ENCODE peak calls at places on chromosomes 3 and 15, in seven cellular contexts. One of them, this sample, is unnamed.

GRCh38 chr3:88149516-88150362 is at the start of gene C3orf38:
- DNase-seq in pancreas: peak; percentile 88
- DNase-seq in A549: peak; percentile 97
- DNase-seq in endodermal cell: peak; percentile 95
- DNase-seq in cardiac muscle cell: peak; percentile 91
- DNase-seq in psoas muscle: peak; percentile 93
- DNase-seq in heart right ventricle: peak; percentile 85
- DNase-seq in this sample: peak; percentile 74

GRCh38 chr15:64642875-64643274 is 132.5 kb downstream of the RBPMS2 start:
- DNase-seq in pancreas: no peak
- DNase-seq in A549: no peak
- DNase-seq in endodermal cell: no peak
- DNase-seq in psoas muscle: no peak
- DNase-seq in cardiac muscle cell: no peak
- DNase-seq in heart right ventricle: no peak
- DNase-seq in this sample: no peak

GRCh38 chr3:152524198-152525140 is 255.7 kb downstream of the MBNL1 start:
- DNase-seq in cardiac muscle cell: peak; percentile 72
- DNase-seq in pancreas: no peak
- DNase-seq in psoas muscle: no peak
- DNase-seq in A549: peak; percentile 61
- DNase-seq in endodermal cell: peak; percentile 57
- DNase-seq in heart right ventricle: no peak
- DNase-seq in this sample: no peak

GRCh38 chr3:185717121-185717520 is 107.7 kb downstream of the IGF2BP2 start:
- DNase-seq in psoas muscle: no peak
- DNase-seq in heart right ventricle: no peak
- DNase-seq in endodermal cell: peak; percentile 51
- DNase-seq in cardiac muscle cell: no peak
- DNase-seq in pancreas: no peak
- DNase-seq in A549: no peak
- DNase-seq in this sample: no peak

GRCh38 chr15:69593981-69594966 is 141.7 kb downstream of the RPLP1 start:
- DNase-seq in A549: peak; percentile 98
- DNase-seq in endodermal cell: peak; percentile 81
- DNase-seq in cardiac muscle cell: peak; percentile 13
- DNase-seq in psoas muscle: peak; percentile 59
- DNase-seq in pancreas: peak; percentile 81
- DNase-seq in heart right ventricle: peak; percentile 43
- DNase-seq in this sample: no peak

GRCh38 chr15:77709135-77709886 is 76.6 kb upstream of the LINGO1 start:
- DNase-seq in cardiac muscle cell: peak; percentile 29
- DNase-seq in psoas muscle: no peak
- DNase-seq in endodermal cell: peak; percentile 69
- DNase-seq in pancreas: no peak
- DNase-seq in A549: peak; percentile 39
- DNase-seq in heart right ventricle: no peak
- DNase-seq in this sample: no peak

GRCh38 chr15:71250936-71251468 is 135.7 kb downstream of the THSD4 start:
- DNase-seq in heart right ventricle: no peak
- DNase-seq in endodermal cell: no peak
- DNase-seq in cardiac muscle cell: no peak
- DNase-seq in psoas muscle: no peak
- DNase-seq in A549: peak; percentile 50
- DNase-seq in pancreas: no peak
- DNase-seq in this sample: no peak

GRCh38 chr15:99956820-99957641 is 223.8 kb upstream of the LYSMD4 start:
- DNase-seq in A549: no peak
- DNase-seq in cardiac muscle cell: no peak
- DNase-seq in psoas muscle: no peak
- DNase-seq in heart right ventricle: no peak
- DNase-seq in pancreas: peak; percentile 29
- DNase-seq in endodermal cell: peak; percentile 26
- DNase-seq in this sample: no peak

GRCh38 chr3:114827495-114827894 is 319.6 kb downstream of the ZBTB20 start:
- DNase-seq in pancreas: no peak
- DNase-seq in A549: peak; percentile 73
- DNase-seq in psoas muscle: no peak
- DNase-seq in endodermal cell: no peak
- DNase-seq in heart right ventricle: no peak
- DNase-seq in cardiac muscle cell: peak; percentile 59
- DNase-seq in this sample: peak; percentile 16

GRCh38 chr15:52013151-52013791 is 5.7 kb upstream of the MAPK6 start:
- DNase-seq in cardiac muscle cell: no peak
- DNase-seq in heart right ventricle: no peak
- DNase-seq in A549: peak; percentile 36
- DNase-seq in pancreas: no peak
- DNase-seq in endodermal cell: no peak
- DNase-seq in psoas muscle: no peak
- DNase-seq in this sample: no peak

GRCh38 chr15:55588818-55589122 is 625 bp upstream of the PYGO1 start:
- DNase-seq in cardiac muscle cell: no peak
- DNase-seq in psoas muscle: no peak
- DNase-seq in endodermal cell: no peak
- DNase-seq in A549: no peak
- DNase-seq in heart right ventricle: no peak
- DNase-seq in pancreas: no peak
- DNase-seq in this sample: no peak

GRCh38 chr15:55587321-55588069 is 650 bp downstream of the PYGO1 start:
- DNase-seq in psoas muscle: peak; percentile 69
- DNase-seq in cardiac muscle cell: peak; percentile 66
- DNase-seq in endodermal cell: peak; percentile 87
- DNase-seq in pancreas: no peak
- DNase-seq in A549: peak; percentile 59
- DNase-seq in heart right ventricle: no peak
- DNase-seq in this sample: no peak

GRCh38 chr15:55589297-55589696 is 1.2 kb upstream of the PYGO1 start:
- DNase-seq in A549: no peak
- DNase-seq in heart right ventricle: no peak
- DNase-seq in pancreas: no peak
- DNase-seq in psoas muscle: no peak
- DNase-seq in endodermal cell: no peak
- DNase-seq in cardiac muscle cell: no peak
- DNase-seq in this sample: no peak

GRCh38 chr15:55588070-55588817 is at the start of gene PYGO1:
- DNase-seq in endodermal cell: peak; percentile 89
- DNase-seq in psoas muscle: peak; percentile 83
- DNase-seq in A549: peak; percentile 78
- DNase-seq in pancreas: peak; percentile 83
- DNase-seq in cardiac muscle cell: peak; percentile 83
- DNase-seq in heart right ventricle: peak; percentile 57
- DNase-seq in this sample: no peak

DNA sequence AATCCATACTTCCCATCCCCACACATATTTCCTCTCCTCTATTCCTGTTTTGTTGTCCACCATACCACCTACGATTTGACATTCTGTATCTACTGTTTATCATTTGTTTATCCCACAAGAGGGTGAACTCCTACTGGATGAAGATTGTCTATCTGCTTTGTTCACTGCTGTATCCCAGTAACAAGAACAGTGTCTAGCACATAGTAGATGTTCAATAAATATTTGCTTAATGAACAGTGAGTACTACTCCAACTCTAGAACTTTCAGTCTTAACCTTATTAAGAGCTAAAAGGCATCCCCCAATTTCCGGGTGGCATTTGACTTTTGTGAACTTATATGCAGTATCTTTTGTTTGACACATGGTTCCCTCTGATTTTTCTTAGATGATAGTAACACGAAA is 1.3 kb downstream of the PYGO1 start:
- DNase-seq in psoas muscle: no peak
- DNase-seq in cardiac muscle cell: no peak
- DNase-seq in A549: peak; percentile 9
- DNase-seq in heart right ventricle: no peak
- DNase-seq in endodermal cell: no peak
- DNase-seq in pancreas: no peak
- DNase-seq in this sample: no peak
- H3K4me3 ChIP-seq in psoas muscle: peak overlapping the region; percentile 77
- H3K4me3 ChIP-seq in cardiac muscle cell: peak overlapping the region; percentile 59
- H3K4me3 ChIP-seq in A549: peak overlapping the region; percentile 78
- H3K4me3 ChIP-seq in heart right ventricle: peak overlapping the region; percentile 60
- H3K4me3 ChIP-seq in endodermal cell: peak overlapping the region; percentile 74
- H3K4me3 ChIP-seq in pancreas: no peak overlapping the region
- H3K4me3 ChIP-seq in this sample: no peak overlapping the region

GRCh38 chr3:52200981-52201679 is 3.2 kb downstream of the ALAS1 start:
- DNase-seq in endodermal cell: no peak
- DNase-seq in heart right ventricle: no peak
- DNase-seq in psoas muscle: no peak
- DNase-seq in pancreas: no peak
- DNase-seq in cardiac muscle cell: no peak
- DNase-seq in A549: no peak
- DNase-seq in this sample: no peak
- H3K4me3 ChIP-seq in endodermal cell: no peak overlapping the region
- H3K4me3 ChIP-seq in heart right ventricle: no peak overlapping the region
- H3K4me3 ChIP-seq in psoas muscle: no peak overlapping the region
- H3K4me3 ChIP-seq in pancreas: no peak overlapping the region
- H3K4me3 ChIP-seq in cardiac muscle cell: no peak overlapping the region
- H3K4me3 ChIP-seq in A549: no peak overlapping the region
- H3K4me3 ChIP-seq in this sample: no peak overlapping the region

GRCh38 chr15:75367913-75368688 is at the start of gene MAN2C1:
- DNase-seq in cardiac muscle cell: peak; percentile 97
- DNase-seq in psoas muscle: peak; percentile 98
- DNase-seq in pancreas: peak; percentile 97
- DNase-seq in heart right ventricle: peak; percentile 94
- DNase-seq in endodermal cell: peak; percentile 98
- DNase-seq in A549: peak; percentile 99
- DNase-seq in this sample: peak; percentile 97

GRCh38 chr15:75368689-75369239 is 357 bp upstream of the MAN2C1 start:
- DNase-seq in A549: no peak
- DNase-seq in pancreas: no peak
- DNase-seq in cardiac muscle cell: no peak
- DNase-seq in endodermal cell: no peak
- DNase-seq in heart right ventricle: no peak
- DNase-seq in psoas muscle: no peak
- DNase-seq in this sample: no peak

GRCh38 chr15:75371901-75372688 is 3.7 kb upstream of the MAN2C1 start:
- DNase-seq in psoas muscle: no peak
- DNase-seq in A549: no peak
- DNase-seq in cardiac muscle cell: no peak
- DNase-seq in heart right ventricle: no peak
- DNase-seq in pancreas: no peak
- DNase-seq in endodermal cell: no peak
- DNase-seq in this sample: no peak

GRCh38 chr15:75371486-75371885 is 3.1 kb upstream of the MAN2C1 start:
- DNase-seq in heart right ventricle: no peak
- DNase-seq in A549: no peak
- DNase-seq in cardiac muscle cell: no peak
- DNase-seq in endodermal cell: no peak
- DNase-seq in psoas muscle: no peak
- DNase-seq in pancreas: no peak
- DNase-seq in this sample: no peak

DNA sequence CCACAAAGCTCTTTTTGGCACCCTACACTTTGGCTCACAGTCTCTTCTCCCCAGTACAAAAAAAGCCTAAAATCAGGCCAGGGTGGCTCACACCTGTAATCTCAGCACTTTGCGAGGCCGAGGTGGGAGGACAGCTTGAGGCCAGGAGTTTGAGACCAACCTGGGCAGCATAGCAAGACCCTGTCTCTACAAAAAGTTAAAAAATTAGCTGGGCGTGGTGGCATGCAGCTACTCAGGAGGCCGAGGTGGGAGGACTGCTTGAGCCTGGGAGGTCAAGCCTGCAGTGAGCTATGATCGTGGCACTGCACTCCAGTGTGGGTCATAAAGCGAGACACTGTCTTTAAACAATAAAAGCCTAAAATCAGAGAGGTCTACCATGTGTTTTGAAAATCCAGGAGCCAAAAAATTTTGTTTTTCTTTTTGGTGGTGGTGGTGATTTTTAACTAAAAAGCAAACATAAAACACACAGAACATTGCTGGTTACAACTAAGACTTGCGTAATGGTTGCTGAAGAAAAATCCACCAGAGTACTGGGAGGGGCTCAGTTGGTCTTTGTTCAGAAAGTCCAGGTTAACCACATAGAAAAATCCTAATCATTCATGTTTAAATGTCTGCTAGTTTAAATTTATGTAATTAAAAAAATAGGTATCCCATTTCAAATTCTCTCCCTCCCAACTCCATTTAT is 1.6 kb upstream of the MAN2C1 start:
- DNase-seq in pancreas: no peak
- DNase-seq in psoas muscle: no peak
- DNase-seq in endodermal cell: peak; percentile 33
- DNase-seq in A549: no peak
- DNase-seq in cardiac muscle cell: no peak
- DNase-seq in heart right ventricle: no peak
- DNase-seq in this sample: no peak
- H3K4me3 ChIP-seq in pancreas: no peak overlapping the region
- H3K4me3 ChIP-seq in psoas muscle: no peak overlapping the region
- H3K4me3 ChIP-seq in endodermal cell: peak overlapping the region; percentile 95
- H3K4me3 ChIP-seq in A549: no peak overlapping the region
- H3K4me3 ChIP-seq in cardiac muscle cell: no peak overlapping the region
- H3K4me3 ChIP-seq in heart right ventricle: no peak overlapping the region
- H3K4me3 ChIP-seq in this sample: no peak overlapping the region

GRCh38 chr3:51386852-51387229 is 1.8 kb downstream of the MANF start:
- DNase-seq in endodermal cell: peak; percentile 31
- DNase-seq in heart right ventricle: no peak
- DNase-seq in A549: no peak
- DNase-seq in psoas muscle: no peak
- DNase-seq in pancreas: peak; percentile 46
- DNase-seq in cardiac muscle cell: no peak
- DNase-seq in this sample: no peak

GRCh38 chr3:51384145-51384729 is 854 bp upstream of the MANF start:
- DNase-seq in psoas muscle: no peak
- DNase-seq in heart right ventricle: no peak
- DNase-seq in endodermal cell: no peak
- DNase-seq in A549: no peak
- DNase-seq in pancreas: peak; percentile 71
- DNase-seq in cardiac muscle cell: peak; percentile 47
- DNase-seq in this sample: no peak

GRCh38 chr3:51385621-51386091 is 565 bp downstream of the MANF start:
- DNase-seq in psoas muscle: no peak
- DNase-seq in A549: no peak
- DNase-seq in heart right ventricle: no peak
- DNase-seq in endodermal cell: no peak
- DNase-seq in cardiac muscle cell: no peak
- DNase-seq in pancreas: peak; percentile 56
- DNase-seq in this sample: no peak

GRCh38 chr3:51384730-51385473 is at the start of gene MANF:
- DNase-seq in cardiac muscle cell: peak; percentile 98
- DNase-seq in heart right ventricle: peak; percentile 97
- DNase-seq in pancreas: peak; percentile 96
- DNase-seq in A549: peak; percentile 95
- DNase-seq in psoas muscle: peak; percentile 99
- DNase-seq in endodermal cell: peak; percentile 99
- DNase-seq in this sample: peak; percentile 91

DNA sequence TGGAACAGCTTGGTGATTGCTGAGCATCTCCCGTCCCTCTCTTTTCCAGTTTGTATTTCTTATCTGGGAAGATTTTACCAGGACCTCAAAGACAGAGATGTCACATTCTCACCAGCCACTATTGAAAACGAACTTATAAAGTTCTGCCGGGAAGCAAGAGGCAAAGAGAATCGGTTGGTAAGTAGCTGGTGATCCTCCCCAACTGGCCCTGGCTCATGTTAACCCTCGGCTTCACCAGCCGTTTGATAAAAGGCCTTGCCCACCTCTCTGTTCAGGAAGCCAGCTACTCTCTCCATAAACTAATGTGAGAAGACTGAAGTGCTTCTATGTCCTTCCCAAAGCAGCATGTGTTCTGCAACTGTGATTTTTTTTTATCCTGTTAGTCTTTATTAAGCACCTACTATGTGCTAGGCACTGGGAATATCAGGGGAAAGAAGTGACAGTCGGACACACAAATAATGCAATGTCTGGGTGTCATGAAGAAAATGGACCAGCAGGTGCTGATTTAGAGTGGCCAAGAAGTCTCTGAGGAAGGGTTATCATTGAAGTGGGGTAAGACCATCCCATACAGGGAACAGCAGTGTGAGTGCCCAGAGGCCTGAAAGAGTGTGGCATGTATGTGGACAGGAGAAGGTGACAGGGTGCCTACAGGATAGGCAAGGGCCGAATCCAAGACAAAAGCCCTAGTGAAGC is 1.2 kb downstream of the MANF start:
- DNase-seq in A549: no peak
- DNase-seq in cardiac muscle cell: no peak
- DNase-seq in pancreas: peak; percentile 18
- DNase-seq in psoas muscle: no peak
- DNase-seq in heart right ventricle: no peak
- DNase-seq in endodermal cell: peak; percentile 41
- DNase-seq in this sample: no peak
- H3K4me3 ChIP-seq in A549: peak overlapping the region; percentile 95
- H3K4me3 ChIP-seq in cardiac muscle cell: peak overlapping the region; percentile 72
- H3K4me3 ChIP-seq in pancreas: peak overlapping the region; percentile 68
- H3K4me3 ChIP-seq in psoas muscle: peak overlapping the region; percentile 70
- H3K4me3 ChIP-seq in heart right ventricle: peak overlapping the region; percentile 81
- H3K4me3 ChIP-seq in endodermal cell: peak overlapping the region; percentile 98
- H3K4me3 ChIP-seq in this sample: peak overlapping the region; percentile 60

This sample was measured in iPS DF 6.9.